ENCODE peak calls at places on chromosomes 11 and 22, in eight cellular contexts. R is OCI-LY7, I is stomach, Z is cardiac muscle cell, W is AG04450, P is MM.1S, D is A549, N is AG09309. S is an unnamed sample.

GRCh38 chr11:61004037-61004641 is 32.7 kb downstream of the CD6 start:
- DNase-seq in Z (no peak), N (no peak), I (no peak), W (no peak), D (no peak), R (no peak), P (no peak), S (peak; percentile 58)

GRCh38 chr11:69425895-69426544 is 55.4 kb upstream of the LINC01488 start:
- DNase-seq in P (no peak), D (no peak), Z (no peak), I (no peak), W (no peak), R (no peak), N (no peak), S (no peak)

GRCh38 chr22:35219012-35219411 is 38.3 kb upstream of the HMGXB4 start:
- DNase-seq in P (no peak), W (peak; percentile 7), D (peak; percentile 17), N (peak; percentile 40), Z (no peak), I (no peak), R (no peak), S (no peak)

GRCh38 chr11:102640946-102641345 is 15.8 kb upstream of the MMP20 start:
- DNase-seq in W (no peak), I (no peak), D (no peak), P (no peak), N (no peak), R (no peak), Z (no peak), S (no peak)

GRCh38 chr11:129894281-129895125 is 875 bp downstream of the NFRKB start:
- DNase-seq in R (peak; percentile 51), N (no peak), I (no peak), W (no peak), P (peak; percentile 27), Z (no peak), D (no peak), S (no peak)

GRCh38 chr11:10208045-10208674 is 85.9 kb downstream of the SBF2 start:
- DNase-seq in W (no peak), R (peak; percentile 72), P (peak; percentile 64), N (no peak), Z (peak; percentile 54), I (no peak), D (peak; percentile 58), S (no peak)

GRCh38 chr11:112163875-112164521 is at the start of gene IL18:
- DNase-seq in Z (peak; percentile 31), W (no peak), N (no peak), R (no peak), P (no peak), D (peak; percentile 88), I (peak; percentile 67), S (no peak)

GRCh38 chr11:121369366-121369765 is 76.8 kb downstream of the SC5D start:
- DNase-seq in D (no peak), P (no peak), I (no peak), Z (no peak), W (no peak), R (peak; percentile 64), N (no peak), S (no peak)

GRCh38 chr11:78420796-78421209 is 3.2 kb upstream of the GAB2 start:
- DNase-seq in I (peak; percentile 42), R (no peak), N (no peak), P (peak; percentile 65), Z (peak; percentile 47), W (no peak), D (no peak), S (peak; percentile 72)

GRCh38 chr11:100297516-100297915 is 389.6 kb upstream of the ARHGAP42 start:
- DNase-seq in R (no peak), N (no peak), W (no peak), Z (no peak), I (no peak), P (no peak), D (no peak), S (no peak)

GRCh38 chr11:65906602-65907001 is 6.4 kb upstream of the FOSL1 start:
- DNase-seq in Z (no peak), I (no peak), N (no peak), P (no peak), R (no peak), D (no peak), W (no peak), S (no peak)

GRCh38 chr11:13215157-13215556 is 62.4 kb upstream of the BMAL1 start:
- DNase-seq in Z (no peak), W (peak; percentile 57), P (no peak), N (peak; percentile 43), I (no peak), D (peak; percentile 82), R (no peak), S (peak; percentile 78)

GRCh38 chr11:2760196-2760871 is 60.5 kb upstream of the KCNQ1OT1 start:
- DNase-seq in N (no peak), W (no peak), R (no peak), I (peak; percentile 23), D (no peak), P (no peak), Z (no peak), S (no peak)

GRCh38 chr22:35631597-35631996 is 14.5 kb upstream of the MB start:
- DNase-seq in N (no peak), D (peak; percentile 81), W (no peak), R (peak; percentile 79), I (peak; percentile 59), Z (peak; percentile 60), P (peak; percentile 52), S (no peak)

GRCh38 chr22:36736701-36737320 is 33.3 kb upstream of the CACNG2 start:
- DNase-seq in N (no peak), W (no peak), R (no peak), I (peak; percentile 11), D (no peak), P (no peak), Z (no peak), S (no peak)

GRCh38 chr11:9004310-9004945 is 627 bp upstream of the NRIP3 start:
- DNase-seq in P (no peak), R (no peak), I (no peak), Z (peak; percentile 54), W (no peak), N (no peak), D (no peak), S (no peak)

DNA sequence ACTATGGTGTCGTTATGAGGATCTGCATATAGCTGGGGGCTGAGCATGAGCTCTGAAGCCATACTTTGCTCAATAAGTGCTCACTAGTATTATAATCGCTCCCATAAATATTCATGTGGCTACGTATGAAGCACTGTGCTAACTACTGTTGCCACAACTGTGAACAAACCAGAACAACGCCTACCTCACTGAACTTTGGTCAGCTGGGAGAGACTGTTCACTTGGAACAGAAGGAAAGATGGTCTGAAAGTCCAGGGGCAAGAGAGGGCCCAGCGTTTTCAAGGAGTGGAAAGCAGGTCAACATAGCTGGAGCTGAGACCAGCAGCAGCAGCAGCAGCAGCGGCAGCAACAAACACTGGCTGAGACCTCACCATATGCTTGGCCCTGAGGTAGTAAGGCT is 141.6 kb downstream of the EFCAB6 start:
- DNase-seq in D (no peak), W (no peak), R (no peak), P (no peak), Z (no peak), I (no peak), N (no peak), S (no peak)
- H3K4me3 ChIP-seq in D (no peak overlapping the region), W (no peak overlapping the region), R (no peak overlapping the region), P (no peak overlapping the region), Z (no peak overlapping the region), I (no peak overlapping the region), N (no peak overlapping the region), S (no peak overlapping the region)

GRCh38 chr11:127843483-127844396 is 743.6 kb downstream of the ETS1 start:
- DNase-seq in I (peak; percentile 67), D (peak; percentile 51), W (peak; percentile 29), R (peak; percentile 60), P (peak; percentile 78), Z (peak; percentile 91), N (peak; percentile 13), S (peak; percentile 58)
- TF ChIP-seq CTCF in I (peak; percentile 51), D (peak; percentile 41), W (peak; percentile 73), R (peak; percentile 93), P (peak; percentile 81), Z (peak; percentile 81), N (peak; percentile 64), S (peak; percentile 78)

GRCh38 chr11:43222215-43222614 is 89.6 kb upstream of the API5 start:
- DNase-seq in P (no peak), N (no peak), R (no peak), W (no peak), D (no peak), Z (no peak), I (no peak), S (no peak)
- H3K4me3 ChIP-seq in P (no peak overlapping the region), N (no peak overlapping the region), R (no peak overlapping the region), W (no peak overlapping the region), D (no peak overlapping the region), Z (no peak overlapping the region), I (no peak overlapping the region), S (no peak overlapping the region)

GRCh38 chr22:22384267-22384666 is 124.3 kb downstream of the ZNF280B start:
- DNase-seq in W (no peak), R (no peak), P (no peak), Z (no peak), N (no peak), I (no peak), D (no peak), S (no peak)

GRCh38 chr22:22376352-22376706 is 131.7 kb downstream of the VPREB1 start:
- DNase-seq in D (no peak), I (no peak), R (peak; percentile 56), W (no peak), Z (no peak), N (no peak), P (no peak), S (no peak)

GRCh38 chr22:22377335-22377734 is 131.2 kb downstream of the ZNF280B start:
- DNase-seq in W (no peak), D (no peak), P (no peak), Z (no peak), N (no peak), I (no peak), R (no peak), S (no peak)

GRCh38 chr22:22378446-22379415 is 129.8 kb downstream of the ZNF280B start:
- DNase-seq in R (no peak), P (no peak), W (no peak), D (no peak), I (no peak), Z (no peak), N (no peak), S (no peak)

GRCh38 chr22:22380098-22381030 is 128.2 kb downstream of the ZNF280B start:
- DNase-seq in I (no peak), P (peak; percentile 40), R (peak; percentile 95), W (no peak), Z (no peak), D (no peak), N (no peak), S (no peak)
- TF ChIP-seq CTCF in I (no peak), P (peak; percentile 37), R (peak; percentile 80), W (no peak), Z (no peak), D (no peak), N (no peak), S (peak; percentile 22)

GRCh38 chr11:62922653-62923371 is 1.6 kb upstream of the CHRM1 start:
- DNase-seq in I (no peak), R (peak; percentile 15), W (no peak), Z (no peak), N (no peak), D (peak; percentile 59), P (no peak), S (no peak)
- H3K4me3 ChIP-seq in I (no peak overlapping the region), R (no peak overlapping the region), W (peak overlapping the region; percentile 22), Z (no peak overlapping the region), N (no peak overlapping the region), D (peak overlapping the region; percentile 49), P (no peak overlapping the region), S (no peak overlapping the region)

S was measured in retinal pigment epithelial cell.